ENCODE peak calls at places on chromosomes 6 and 20, in four cellular contexts. One of them, this sample, is unnamed.

GRCh38 chr6:147738516-147739187 is 230.2 kb downstream of the SAMD5 start:
- DNase-seq in HCT116: no peak
- DNase-seq in HepG2: no peak
- DNase-seq in K562: no peak
- DNase-seq in this sample: no peak

GRCh38 chr20:33894798-33895197 is 83.7 kb downstream of the CHMP4B start:
- DNase-seq in HCT116: no peak
- DNase-seq in HepG2: no peak
- DNase-seq in K562: no peak
- DNase-seq in this sample: no peak

GRCh38 chr20:59039233-59039632 is 3.4 kb downstream of the PRELID3B start:
- DNase-seq in HCT116: no peak
- DNase-seq in HepG2: no peak
- DNase-seq in K562: no peak
- DNase-seq in this sample: no peak

GRCh38 chr6:145483191-145483996 is 251.9 kb downstream of the EPM2A start:
- DNase-seq in HCT116: peak
- DNase-seq in HepG2: peak
- DNase-seq in K562: no peak
- DNase-seq in this sample: peak

GRCh38 chr20:49029203-49029602 is 16.9 kb upstream of the CSE1L start:
- DNase-seq in HCT116: no peak
- DNase-seq in HepG2: no peak
- DNase-seq in K562: no peak
- DNase-seq in this sample: no peak

GRCh38 chr6:125753218-125753936 is 3.9 kb downstream of the HEY2 start:
- DNase-seq in HCT116: peak
- DNase-seq in HepG2: peak
- DNase-seq in K562: no peak
- DNase-seq in this sample: no peak

GRCh38 chr6:97445406-97445805 is 162.4 kb upstream of the MMS22L start:
- DNase-seq in HCT116: no peak
- DNase-seq in HepG2: no peak
- DNase-seq in K562: no peak
- DNase-seq in this sample: no peak

GRCh38 chr6:163741743-163742363 is 327.3 kb downstream of the QKI start:
- DNase-seq in HCT116: no peak
- DNase-seq in HepG2: no peak
- DNase-seq in K562: peak
- DNase-seq in this sample: no peak

GRCh38 chr6:40740518-40740917 is 153.4 kb upstream of the LRFN2 start:
- DNase-seq in HCT116: no peak
- DNase-seq in HepG2: no peak
- DNase-seq in K562: no peak
- DNase-seq in this sample: no peak

GRCh38 chr20:45404438-45404837 is 3.7 kb upstream of the DBNDD2 start:
- DNase-seq in HCT116: no peak
- DNase-seq in HepG2: no peak
- DNase-seq in K562: no peak
- DNase-seq in this sample: no peak

GRCh38 chr6:139367810-139368321 is 6.6 kb downstream of the CITED2 start:
- DNase-seq in HCT116: no peak
- DNase-seq in HepG2: no peak
- DNase-seq in K562: peak
- DNase-seq in this sample: no peak

GRCh38 chr6:77403424-77403823 is 59.9 kb downstream of the HTR1B start:
- DNase-seq in HCT116: peak
- DNase-seq in HepG2: no peak
- DNase-seq in K562: no peak
- DNase-seq in this sample: no peak

GRCh38 chr20:25685276-25686080 is 11.2 kb downstream of the ZNF337 start:
- DNase-seq in HCT116: no peak
- DNase-seq in HepG2: no peak
- DNase-seq in K562: no peak
- DNase-seq in this sample: no peak

GRCh38 chr20:62898093-62898964 is 28.0 kb downstream of the DIDO1 start:
- DNase-seq in HCT116: no peak
- DNase-seq in HepG2: no peak
- DNase-seq in K562: no peak
- DNase-seq in this sample: no peak

GRCh38 chr6:167676000-167676665 is 150.6 kb upstream of the AFDN start:
- DNase-seq in HCT116: no peak
- DNase-seq in HepG2: peak
- DNase-seq in K562: no peak
- DNase-seq in this sample: no peak

GRCh38 chr6:84892666-84893065 is 128.3 kb upstream of the TBX18 start:
- DNase-seq in HCT116: no peak
- DNase-seq in HepG2: no peak
- DNase-seq in K562: no peak
- DNase-seq in this sample: no peak

DNA sequence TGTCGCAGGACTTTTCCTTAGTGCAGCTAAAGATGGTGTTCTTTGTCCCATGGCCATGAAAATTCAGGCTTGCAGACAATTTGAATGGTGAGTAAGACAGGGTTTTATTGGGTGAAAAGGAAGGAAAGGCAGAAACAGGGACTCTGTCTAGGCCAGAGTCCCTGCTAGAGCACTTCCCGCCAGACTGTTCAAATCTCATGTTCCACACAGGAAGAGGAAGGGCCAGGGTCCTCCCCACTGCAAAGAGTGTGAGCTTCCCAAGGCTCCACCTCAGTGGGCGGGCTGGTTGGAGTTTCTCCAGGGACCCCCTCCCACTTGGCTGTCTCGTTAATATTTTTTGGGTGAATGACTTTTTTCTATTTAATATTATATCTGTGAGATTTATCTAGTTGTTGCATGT is 29.0 kb downstream of the COL19A1 start:
- DNase-seq in HCT116: no peak
- DNase-seq in HepG2: no peak
- DNase-seq in K562: no peak
- DNase-seq in this sample: no peak
- TF ChIP-seq SIN3A in HCT116: no peak
- TF ChIP-seq SIN3A in HepG2: no peak
- TF ChIP-seq SIN3A in K562: no peak
- TF ChIP-seq SIN3A in this sample: no peak

GRCh38 chr6:116695398-116695797 is 14.4 kb downstream of the KPNA5 start:
- DNase-seq in HCT116: no peak
- DNase-seq in HepG2: no peak
- DNase-seq in K562: no peak
- DNase-seq in this sample: no peak
- TF ChIP-seq TCF7L2 in HCT116: no peak
- TF ChIP-seq TCF7L2 in HepG2: no peak
- TF ChIP-seq TCF7L2 in K562: no peak
- TF ChIP-seq TCF7L2 in this sample: no peak

GRCh38 chr6:31614075-31614619 is 887 bp upstream of the AIF1 start:
- DNase-seq in HCT116: no peak
- DNase-seq in HepG2: peak
- DNase-seq in K562: no peak
- DNase-seq in this sample: no peak
- H3K4me3 ChIP-seq in HCT116: no peak
- H3K4me3 ChIP-seq in HepG2: peak
- H3K4me3 ChIP-seq in K562: no peak
- H3K4me3 ChIP-seq in this sample: no peak

DNA sequence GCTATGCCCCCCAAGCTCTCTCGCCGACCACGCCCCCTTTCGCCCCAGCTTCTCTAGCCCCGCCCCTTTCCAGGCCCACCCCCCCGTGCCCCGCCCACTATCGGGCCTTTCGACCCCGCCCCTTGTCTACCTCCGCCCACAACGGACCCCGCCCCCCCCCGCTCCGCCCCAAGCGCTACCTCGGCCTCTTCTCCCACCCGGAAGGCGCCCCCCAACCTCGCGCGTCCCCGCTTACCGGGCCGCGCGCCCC is 201 bp downstream of the ZBTB22 start:
- DNase-seq in HCT116: no peak
- DNase-seq in HepG2: no peak
- DNase-seq in K562: peak
- DNase-seq in this sample: no peak
- TF ChIP-seq SIN3A in HCT116: no peak
- TF ChIP-seq SIN3A in HepG2: no peak
- TF ChIP-seq SIN3A in K562: peak
- TF ChIP-seq SIN3A in this sample: no peak

GRCh38 chr6:1391692-1392309 is 2.4 kb downstream of the FOXF2 start:
- DNase-seq in HCT116: no peak
- DNase-seq in HepG2: no peak
- DNase-seq in K562: no peak
- DNase-seq in this sample: no peak
- TF ChIP-seq TCF7L2 in HCT116: no peak
- TF ChIP-seq TCF7L2 in HepG2: no peak
- TF ChIP-seq TCF7L2 in K562: no peak
- TF ChIP-seq TCF7L2 in this sample: no peak

GRCh38 chr6:121321282-121321681 is 13.0 kb downstream of the TBC1D32 start:
- DNase-seq in HCT116: no peak
- DNase-seq in HepG2: no peak
- DNase-seq in K562: no peak
- DNase-seq in this sample: no peak

GRCh38 chr6:121319603-121320002 is 14.7 kb downstream of the TBC1D32 start:
- DNase-seq in HCT116: no peak
- DNase-seq in HepG2: no peak
- DNase-seq in K562: no peak
- DNase-seq in this sample: no peak

GRCh38 chr6:121314407-121315112 is 19.7 kb downstream of the TBC1D32 start:
- DNase-seq in HCT116: no peak
- DNase-seq in HepG2: no peak
- DNase-seq in K562: no peak
- DNase-seq in this sample: no peak

DNA sequence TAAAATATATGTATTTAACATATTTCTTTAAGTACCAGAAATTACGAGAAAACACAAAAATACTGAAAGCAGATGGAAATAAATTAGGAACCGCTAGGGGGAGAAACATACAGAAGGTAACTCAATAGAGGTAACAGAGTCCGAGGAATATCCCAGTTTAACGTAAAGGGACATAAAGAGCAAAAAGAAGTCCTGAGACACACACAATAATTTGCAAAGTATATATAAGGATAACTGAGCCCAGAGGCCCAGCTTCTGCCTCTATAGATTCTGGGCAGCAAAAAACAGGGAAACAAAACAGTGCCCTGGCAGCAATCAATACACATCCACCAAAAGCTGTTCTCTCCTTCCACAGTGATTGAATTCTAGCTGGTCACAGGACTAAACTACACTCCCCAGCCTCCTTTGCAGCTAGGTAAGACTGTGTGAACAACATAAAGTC is 15.1 kb downstream of the TBC1D32 start:
- DNase-seq in HCT116: no peak
- DNase-seq in HepG2: peak
- DNase-seq in K562: peak
- DNase-seq in this sample: no peak
- H3K4me3 ChIP-seq in HCT116: no peak
- H3K4me3 ChIP-seq in HepG2: no peak
- H3K4me3 ChIP-seq in K562: no peak
- H3K4me3 ChIP-seq in this sample: no peak

GRCh38 chr20:18650224-18650623 is 62.4 kb downstream of the DTD1 start:
- DNase-seq in HCT116: no peak
- DNase-seq in HepG2: no peak
- DNase-seq in K562: no peak
- DNase-seq in this sample: no peak

GRCh38 chr20:18645196-18645745 is 57.4 kb downstream of the DTD1 start:
- DNase-seq in HCT116: no peak
- DNase-seq in HepG2: no peak
- DNase-seq in K562: no peak
- DNase-seq in this sample: no peak

GRCh38 chr20:18647777-18648176 is 59.9 kb downstream of the DTD1 start:
- DNase-seq in HCT116: no peak
- DNase-seq in HepG2: no peak
- DNase-seq in K562: no peak
- DNase-seq in this sample: no peak

GRCh38 chr20:18645851-18646250 is 58.0 kb downstream of the DTD1 start:
- DNase-seq in HCT116: no peak
- DNase-seq in HepG2: no peak
- DNase-seq in K562: no peak
- DNase-seq in this sample: no peak
- TF ChIP-seq SIN3A in HCT116: no peak
- TF ChIP-seq SIN3A in HepG2: no peak
- TF ChIP-seq SIN3A in K562: no peak
- TF ChIP-seq SIN3A in this sample: no peak

GRCh38 chr6:99241905-99242534 is 107.5 kb downstream of the FAXC start:
- DNase-seq in HCT116: peak
- DNase-seq in HepG2: peak
- DNase-seq in K562: peak
- DNase-seq in this sample: no peak
- TF ChIP-seq TCF7L2 in HCT116: no peak
- TF ChIP-seq TCF7L2 in HepG2: no peak
- TF ChIP-seq TCF7L2 in K562: no peak
- TF ChIP-seq TCF7L2 in this sample: no peak

This sample was measured in Panc1.